ENCODE peak calls at places on chromosome 1, in six cellular contexts. Y is stimulated activated CD4-positive, alpha-beta T cell treated with anti-CD3 and anti-CD28 coated beads, Interleukin-4, amount 100 ng/mL, for 24 hours; M is H54; B is sigmoid colon; H is ecto neural progenitor cell; S is iris pigment epithelial cell. L is an unnamed sample.

GRCh38 chr1:77994117-77994516 is 10.6 kb upstream of the DNAJB4 start:
- DNase-seq in Y (no peak), M (no peak), B (no peak), H (no peak), S (no peak), L (no peak)

GRCh38 chr1:178258521-178258920 is 164.6 kb downstream of the RASAL2 start:
- DNase-seq in Y (no peak), M (no peak), B (no peak), H (no peak), S (no peak), L (no peak)

GRCh38 chr1:59292557-59292956 is 4.3 kb upstream of the FGGY start:
- DNase-seq in Y (no peak), M (no peak), B (peak; percentile 73), H (no peak), S (peak; percentile 94), L (peak; percentile 51)

GRCh38 chr1:30462826-30463425 is 260.5 kb downstream of the MATN1 start:
- DNase-seq in Y (no peak), M (no peak), B (peak; percentile 50), H (no peak), S (no peak), L (no peak)

GRCh38 chr1:20366076-20366765 is 75.5 kb downstream of the VWA5B1 start:
- DNase-seq in Y (no peak), M (no peak), B (peak; percentile 59), H (no peak), S (peak; percentile 5), L (no peak)

GRCh38 chr1:155301342-155301841 is at the start of gene PKLR:
- DNase-seq in Y (no peak), M (no peak), B (no peak), H (no peak), S (no peak), L (no peak)

GRCh38 chr1:66333463-66334232 is 200.3 kb upstream of the SGIP1 start:
- DNase-seq in Y (no peak), M (no peak), B (no peak), H (no peak), S (no peak), L (no peak)

GRCh38 chr1:160363951-160364350 is 2.9 kb upstream of the NHLH1 start:
- DNase-seq in Y (no peak), M (no peak), B (no peak), H (peak; percentile 32), S (no peak), L (no peak)

GRCh38 chr1:24707659-24708058 is 37.6 kb upstream of the CLIC4 start:
- DNase-seq in Y (no peak), M (no peak), B (no peak), H (no peak), S (peak; percentile 81), L (no peak)